ENCODE peak calls at places on chromosomes 5 and 9, in eight cellular contexts. One of them, this sample, is unnamed.

GRCh38 chr9:123026425-123026824 is 7.0 kb upstream of the GPR21 start:
- DNase-seq in fibroblast of mammary gland: no peak
- DNase-seq in anterior cingulate cortex: no peak
- DNase-seq in NCI-H774: no peak
- DNase-seq in amniotic epithelial cell: no peak
- DNase-seq in naive thymus-derived CD4-positive, alpha-beta T cell: no peak
- DNase-seq in NCI-H187 treated with DMSO at 0.1 percent for 48 hours: no peak
- DNase-seq in adrenal gland: no peak
- DNase-seq in this sample: no peak

GRCh38 chr5:10145922-10146321 is 103.8 kb downstream of the ATPSCKMT start:
- DNase-seq in fibroblast of mammary gland: peak; percentile 56
- DNase-seq in anterior cingulate cortex: no peak
- DNase-seq in NCI-H774: no peak
- DNase-seq in amniotic epithelial cell: peak; percentile 63
- DNase-seq in naive thymus-derived CD4-positive, alpha-beta T cell: no peak
- DNase-seq in NCI-H187 treated with DMSO at 0.1 percent for 48 hours: no peak
- DNase-seq in adrenal gland: no peak
- DNase-seq in this sample: peak; percentile 66

GRCh38 chr9:137305788-137306545 is 3.9 kb upstream of the NRARP start:
- DNase-seq in fibroblast of mammary gland: no peak
- DNase-seq in anterior cingulate cortex: no peak
- DNase-seq in NCI-H774: no peak
- DNase-seq in amniotic epithelial cell: no peak
- DNase-seq in naive thymus-derived CD4-positive, alpha-beta T cell: no peak
- DNase-seq in NCI-H187 treated with DMSO at 0.1 percent for 48 hours: no peak
- DNase-seq in adrenal gland: no peak
- DNase-seq in this sample: no peak

GRCh38 chr9:136975624-136976023 is 1.7 kb upstream of the PTGDS start:
- DNase-seq in fibroblast of mammary gland: no peak
- DNase-seq in anterior cingulate cortex: peak; percentile 69
- DNase-seq in NCI-H774: no peak
- DNase-seq in amniotic epithelial cell: no peak
- DNase-seq in naive thymus-derived CD4-positive, alpha-beta T cell: no peak
- DNase-seq in NCI-H187 treated with DMSO at 0.1 percent for 48 hours: no peak
- DNase-seq in adrenal gland: no peak
- DNase-seq in this sample: no peak

GRCh38 chr5:21823076-21823574 is 1030.0 kb downstream of the CDH12 start:
- DNase-seq in fibroblast of mammary gland: no peak
- DNase-seq in anterior cingulate cortex: no peak
- DNase-seq in NCI-H774: no peak
- DNase-seq in amniotic epithelial cell: no peak
- DNase-seq in naive thymus-derived CD4-positive, alpha-beta T cell: no peak
- DNase-seq in NCI-H187 treated with DMSO at 0.1 percent for 48 hours: no peak
- DNase-seq in adrenal gland: no peak
- DNase-seq in this sample: no peak

GRCh38 chr9:127545196-127546124 is 66.6 kb upstream of the STXBP1 start:
- DNase-seq in fibroblast of mammary gland: peak; percentile 60
- DNase-seq in anterior cingulate cortex: peak; percentile 71
- DNase-seq in NCI-H774: peak; percentile 74
- DNase-seq in amniotic epithelial cell: peak; percentile 76
- DNase-seq in naive thymus-derived CD4-positive, alpha-beta T cell: no peak
- DNase-seq in NCI-H187 treated with DMSO at 0.1 percent for 48 hours: no peak
- DNase-seq in adrenal gland: peak; percentile 80
- DNase-seq in this sample: peak; percentile 55

GRCh38 chr9:99366183-99366582 is 144.1 kb downstream of the SEC61B start:
- DNase-seq in fibroblast of mammary gland: no peak
- DNase-seq in anterior cingulate cortex: no peak
- DNase-seq in NCI-H774: no peak
- DNase-seq in amniotic epithelial cell: no peak
- DNase-seq in naive thymus-derived CD4-positive, alpha-beta T cell: no peak
- DNase-seq in NCI-H187 treated with DMSO at 0.1 percent for 48 hours: no peak
- DNase-seq in adrenal gland: no peak
- DNase-seq in this sample: no peak

GRCh38 chr5:158812381-158812780 is 287.3 kb downstream of the EBF1 start:
- DNase-seq in fibroblast of mammary gland: no peak
- DNase-seq in anterior cingulate cortex: no peak
- DNase-seq in NCI-H774: no peak
- DNase-seq in amniotic epithelial cell: no peak
- DNase-seq in naive thymus-derived CD4-positive, alpha-beta T cell: peak; percentile 83
- DNase-seq in NCI-H187 treated with DMSO at 0.1 percent for 48 hours: no peak
- DNase-seq in adrenal gland: peak; percentile 59
- DNase-seq in this sample: no peak

GRCh38 chr5:68745459-68745858 is 348.4 kb upstream of the SLC30A5 start:
- DNase-seq in fibroblast of mammary gland: peak; percentile 38
- DNase-seq in anterior cingulate cortex: no peak
- DNase-seq in NCI-H774: no peak
- DNase-seq in amniotic epithelial cell: no peak
- DNase-seq in naive thymus-derived CD4-positive, alpha-beta T cell: no peak
- DNase-seq in NCI-H187 treated with DMSO at 0.1 percent for 48 hours: no peak
- DNase-seq in adrenal gland: no peak
- DNase-seq in this sample: peak; percentile 3

GRCh38 chr5:133116601-133117000 is 64.8 kb downstream of the HSPA4 start:
- DNase-seq in fibroblast of mammary gland: no peak
- DNase-seq in anterior cingulate cortex: no peak
- DNase-seq in NCI-H774: no peak
- DNase-seq in amniotic epithelial cell: no peak
- DNase-seq in naive thymus-derived CD4-positive, alpha-beta T cell: no peak
- DNase-seq in NCI-H187 treated with DMSO at 0.1 percent for 48 hours: no peak
- DNase-seq in adrenal gland: peak; percentile 6
- DNase-seq in this sample: no peak

GRCh38 chr9:35102465-35102768 is 514 bp downstream of the STOML2 start:
- DNase-seq in fibroblast of mammary gland: peak; percentile 17
- DNase-seq in anterior cingulate cortex: no peak
- DNase-seq in NCI-H774: no peak
- DNase-seq in amniotic epithelial cell: no peak
- DNase-seq in naive thymus-derived CD4-positive, alpha-beta T cell: no peak
- DNase-seq in NCI-H187 treated with DMSO at 0.1 percent for 48 hours: no peak
- DNase-seq in adrenal gland: no peak
- DNase-seq in this sample: peak; percentile 51

GRCh38 chr9:134778156-134778555 is 102.5 kb upstream of the FCN2 start:
- DNase-seq in fibroblast of mammary gland: no peak
- DNase-seq in anterior cingulate cortex: no peak
- DNase-seq in NCI-H774: no peak
- DNase-seq in amniotic epithelial cell: no peak
- DNase-seq in naive thymus-derived CD4-positive, alpha-beta T cell: no peak
- DNase-seq in NCI-H187 treated with DMSO at 0.1 percent for 48 hours: no peak
- DNase-seq in adrenal gland: no peak
- DNase-seq in this sample: no peak